ENCODE peak calls at places on chromosomes 12 and 14, in six cellular contexts. H, E, I, O, S and G are unnamed samples. For H3K9me3, the result is how much of the 10 kb centered on the place peaks cover.

GRCh38 chr12:27340971-27341370 is 8.3 kb downstream of the BMAL2 start:
- DNase-seq in I (no peak), E (no peak), O (no peak), S (no peak), H (no peak), G (no peak)

GRCh38 chr12:48972213-48973021 is 882 bp upstream of the WNT10B start:
- DNase-seq in O (no peak), H (no peak), I (no peak), S (no peak), E (no peak), G (no peak)

GRCh38 chr12:34396006-34396860 is 373.9 kb downstream of the ALG10 start:
- DNase-seq in O (peak), E (no peak), I (peak), H (peak), S (peak), G (peak)

GRCh38 chr12:121245951-121246350 is 36.0 kb downstream of the P2RX4 start:
- DNase-seq in O (no peak), I (no peak), E (no peak), S (no peak), H (no peak), G (no peak)

GRCh38 chr14:91315844-91316267 is 71.4 kb upstream of the GPR68 start:
- DNase-seq in E (no peak), I (no peak), O (no peak), H (no peak), S (no peak), G (no peak)

GRCh38 chr12:16603916-16604575 is 1.9 kb downstream of the LMO3 start:
- DNase-seq in H (no peak), I (no peak), O (no peak), E (no peak), S (no peak), G (no peak)

GRCh38 chr12:104866286-104866685 is 91.8 kb downstream of the SLC41A2 start:
- DNase-seq in E (no peak), S (no peak), H (no peak), O (peak), I (no peak), G (no peak)

GRCh38 chr14:63383776-63384367 is 65.1 kb upstream of the GPHB5 start:
- DNase-seq in E (no peak), S (no peak), I (no peak), H (no peak), O (no peak), G (no peak)

GRCh38 chr14:58987601-58988000 is 200.9 kb upstream of the DAAM1 start:
- DNase-seq in I (no peak), E (no peak), H (no peak), O (no peak), S (no peak), G (no peak)

GRCh38 chr12:120468271-120468845 is 1.2 kb downstream of the SRSF9 start:
- DNase-seq in I (no peak), S (no peak), H (no peak), E (peak), O (peak), G (peak)

GRCh38 chr12:2076728-2077127 is 23.9 kb downstream of the CACNA1C start:
- DNase-seq in H (no peak), O (no peak), I (no peak), S (no peak), E (no peak), G (no peak)

DNA sequence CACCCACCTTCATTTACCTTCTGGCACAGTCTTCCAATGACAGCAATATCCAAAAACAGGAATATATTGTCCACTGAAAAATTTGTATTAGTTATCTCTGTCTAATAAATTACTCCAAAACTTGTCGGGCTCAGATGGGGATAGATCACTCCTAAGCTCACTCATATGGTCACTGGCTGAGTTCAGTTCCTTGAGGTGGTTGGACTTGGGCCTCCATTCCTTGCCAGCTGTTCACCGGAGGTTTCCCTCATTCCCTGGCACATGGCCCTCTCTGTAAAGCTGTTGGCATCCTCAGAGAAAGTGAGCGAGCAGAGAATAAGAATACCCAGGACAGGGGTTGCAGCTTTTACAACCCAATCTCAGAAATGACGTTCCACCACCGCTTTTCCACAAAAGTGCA is 81.5 kb downstream of the TMTC1 start:
- DNase-seq in I (no peak), E (no peak), H (no peak), S (no peak), O (no peak), G (no peak)
- H3K9me3 ChIP-seq in I (under half), E (under half), H (under half), S (under half), O (under half), G (under half)

GRCh38 chr14:50045039-50045711 is 71.2 kb downstream of the VCPKMT start:
- DNase-seq in H (peak), I (peak), S (peak), O (peak), E (peak), G (peak)
- TF ChIP-seq CTCF in H (no peak), I (no peak), S (no peak), O (no peak), E (no peak), G (no peak)

DNA sequence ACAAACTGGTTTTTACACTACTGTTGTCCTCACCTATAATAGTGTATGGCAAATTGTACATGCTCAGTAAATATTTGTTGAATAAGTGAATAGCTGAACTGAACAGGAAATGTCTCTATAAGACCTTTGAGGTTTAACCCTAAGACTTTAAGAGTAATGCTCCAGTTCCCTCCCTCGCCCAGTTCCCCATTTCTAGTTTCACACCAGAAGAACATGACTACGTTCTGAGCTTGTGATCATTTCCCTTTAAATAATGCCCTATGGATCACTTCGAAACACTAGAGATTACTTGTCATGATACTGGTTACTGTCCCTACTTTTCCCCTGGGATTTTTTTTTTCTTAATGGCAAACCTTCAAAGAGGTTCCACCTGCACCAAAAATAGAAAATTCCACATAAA is 69.3 kb downstream of the PRKD1 start:
- DNase-seq in E (no peak), I (no peak), S (no peak), H (no peak), O (no peak), G (no peak)
- H3K9me3 ChIP-seq in E (under half), I (under half), S (under half), H (under half), O (under half), G (under half)

GRCh38 chr14:31543969-31544799 is 17.0 kb upstream of the NUBPL start:
- DNase-seq in I (no peak), E (peak), S (no peak), O (no peak), H (no peak), G (no peak)
- TF ChIP-seq CTCF in I (peak), E (no peak), S (no peak), O (no peak), H (peak), G (peak)

DNA sequence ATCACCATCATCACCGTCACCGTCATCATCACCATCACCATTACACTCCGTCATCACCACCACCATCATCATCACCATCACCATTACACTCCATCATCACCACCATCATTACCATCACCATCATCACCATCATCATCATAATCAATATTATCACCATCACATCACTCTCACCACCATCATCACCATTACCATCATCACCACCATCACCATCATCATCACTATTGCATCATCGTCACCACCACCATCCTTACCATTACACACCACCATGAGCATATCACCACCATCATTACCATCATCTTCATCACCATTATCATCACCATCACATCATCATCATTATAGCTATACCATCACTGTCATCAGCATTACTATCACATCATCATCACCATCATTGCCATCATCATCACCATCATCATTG is 93.7 kb downstream of the KIF26A start:
- DNase-seq in S (no peak), I (no peak), H (no peak), E (no peak), O (no peak), G (no peak)
- H3K9me3 ChIP-seq in S (under half), I (under half), H (under half), E (under half), O (under half), G (under half)

GRCh38 chr12:90253674-90254181 is 545.1 kb upstream of the ATP2B1 start:
- DNase-seq in E (peak), S (peak), O (peak), I (peak), H (peak), G (peak)
- TF ChIP-seq CTCF in E (no peak), S (no peak), O (no peak), I (no peak), H (peak), G (no peak)

DNA sequence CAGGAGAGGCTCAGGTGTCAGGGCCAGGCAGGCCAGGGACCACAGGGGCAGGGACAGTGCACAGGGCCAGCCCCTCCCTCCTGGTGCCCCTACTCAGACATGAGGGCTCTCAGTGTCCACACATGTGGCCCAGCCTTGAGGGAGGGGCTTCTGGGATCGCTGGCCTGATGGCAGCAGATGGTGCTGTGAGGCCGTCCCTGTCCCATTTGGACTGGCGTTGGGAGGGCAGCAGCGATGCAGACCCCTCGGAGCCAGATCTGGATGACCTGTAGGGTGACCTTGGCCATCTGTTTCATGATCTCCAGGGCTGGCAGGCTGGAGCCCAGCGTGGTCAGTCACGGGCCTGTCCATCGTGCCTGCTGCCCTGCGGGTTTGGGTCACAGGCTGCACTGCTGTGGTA is 377.6 kb downstream of the TMEM121 start:
- DNase-seq in S (no peak), O (no peak), E (no peak), I (no peak), H (no peak), G (no peak)
- H3K9me3 ChIP-seq in S (under half), O (under half), E (under half), I (under half), H (under half), G (under half)

DNA sequence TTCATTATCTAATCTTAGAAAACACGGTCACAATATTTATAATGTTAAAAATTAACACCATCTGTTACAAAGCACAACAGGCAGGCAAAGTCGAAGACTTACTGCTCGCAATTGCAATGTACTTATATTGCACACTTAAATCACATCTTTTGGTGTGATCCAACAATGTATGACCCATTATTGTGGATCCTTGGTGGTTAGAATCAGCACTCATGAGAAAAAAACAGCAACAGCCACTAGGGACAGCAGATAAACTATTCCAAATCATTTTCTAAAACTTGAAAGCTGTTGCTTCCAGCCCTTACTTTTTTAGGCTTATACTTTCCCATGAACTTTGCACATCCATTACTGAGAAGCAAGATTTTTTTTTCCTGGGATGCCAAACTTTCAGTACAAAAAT is 20.4 kb downstream of the COX16 start:
- DNase-seq in S (no peak), H (no peak), I (no peak), E (no peak), O (no peak), G (no peak)
- TF ChIP-seq CTCF in S (no peak), H (no peak), I (no peak), E (no peak), O (no peak), G (no peak)